ENCODE peak calls at places on chromosomes 12 and 14, in seven cellular contexts. C, Z, R, Q, O, T and J are unnamed samples.
A peak's percentile ranks its signal among the peaks of the same experiment; 100 is the strongest.

GRCh38 chr12:10395390-10395998 is 5.7 kb upstream of the KLRK1 start:
- DNase-seq in C (peak; percentile 80), Q (no peak), R (peak; percentile 53), T (no peak), Z (peak; percentile 91), O (no peak), J (no peak)

GRCh38 chr14:52189330-52189729 is 78.2 kb upstream of the PTGDR start:
- DNase-seq in R (no peak), Z (no peak), T (no peak), O (no peak), C (no peak), Q (no peak), J (no peak)

GRCh38 chr12:58860050-58860787 is 60.1 kb downstream of the LRIG3 start:
- DNase-seq in O (no peak), R (no peak), T (no peak), Q (no peak), Z (no peak), C (no peak), J (no peak)

GRCh38 chr14:32939254-32940065 is 781 bp downstream of the NPAS3 start:
- DNase-seq in Q (no peak), Z (peak; percentile 40), O (peak; percentile 55), C (peak; percentile 52), T (no peak), R (peak; percentile 60), J (peak; percentile 80)

GRCh38 chr14:68571928-68572525 is 220.8 kb downstream of the ZFP36L1 start:
- DNase-seq in C (no peak), T (no peak), O (no peak), R (no peak), Z (no peak), Q (no peak), J (no peak)

GRCh38 chr12:268483-268840 is 5.8 kb upstream of the SLC6A13 start:
- DNase-seq in Z (no peak), Q (no peak), C (no peak), O (no peak), R (no peak), T (no peak), J (no peak)

GRCh38 chr14:70822706-70823185 is 13.4 kb upstream of the MAP3K9 start:
- DNase-seq in O (peak; percentile 44), T (no peak), Q (no peak), R (peak; percentile 48), Z (no peak), C (no peak), J (peak; percentile 79)

GRCh38 chr12:91349451-91349850 is 166.8 kb upstream of the DCN start:
- DNase-seq in T (no peak), C (no peak), O (no peak), Z (no peak), R (no peak), Q (no peak), J (no peak)

GRCh38 chr12:112170376-112170775 is 45.0 kb downstream of the TRAFD1 start:
- DNase-seq in Q (no peak), T (no peak), C (peak; percentile 25), O (peak; percentile 28), R (peak; percentile 15), Z (no peak), J (peak; percentile 25)

GRCh38 chr12:113358381-113359132 is at the start of gene PLBD2:
- DNase-seq in Z (peak; percentile 66), C (peak; percentile 89), R (peak; percentile 96), O (peak; percentile 95), T (peak; percentile 88), Q (peak; percentile 91), J (peak; percentile 95)

GRCh38 chr14:32985881-32986280 is 47.2 kb downstream of the NPAS3 start:
- DNase-seq in O (no peak), C (no peak), R (peak; percentile 9), T (no peak), Z (no peak), Q (no peak), J (no peak)

GRCh38 chr14:61420326-61420725 is 98.9 kb downstream of the PRKCH start:
- DNase-seq in T (no peak), O (no peak), R (no peak), Q (no peak), Z (no peak), C (peak; percentile 92), J (no peak)

GRCh38 chr14:22007278-22008097 is 333.9 kb upstream of the OR4E1 start:
- DNase-seq in Z (no peak), R (no peak), Q (no peak), O (no peak), C (no peak), T (no peak), J (no peak)

GRCh38 chr12:119372540-119372939 is 38.0 kb downstream of the CCDC60 start:
- DNase-seq in R (no peak), T (no peak), Q (no peak), O (no peak), Z (peak; percentile 34), C (no peak), J (no peak)